ENCODE peak calls at places on chromosomes 7 and 10, in six cellular contexts. Y is Karpas-422; O is mammary epithelial cell; C is keratinocyte; Q is CD8-positive, alpha-beta T cell; W is caudate nucleus. S is an unnamed sample.
A peak's percentile ranks its signal among the peaks of the same experiment; 100 is the strongest.

GRCh38 chr10:125553091-125553490 is 129.9 kb downstream of the TEX36 start:
- DNase-seq in C (no peak), Y (no peak), O (no peak), W (no peak), Q (no peak), S (no peak)

GRCh38 chr7:40793132-40793531 is 658.3 kb downstream of the SUGCT start:
- DNase-seq in C (no peak), O (no peak), Y (no peak), W (no peak), Q (no peak), S (no peak)

GRCh38 chr10:69181433-69181832 is 1.4 kb downstream of the SUPV3L1 start:
- DNase-seq in W (no peak), Q (no peak), O (peak; percentile 21), C (no peak), Y (no peak), S (no peak)

GRCh38 chr7:128042027-128042426 is 10.8 kb upstream of the LRRC4 start:
- DNase-seq in Q (no peak), Y (no peak), O (no peak), C (no peak), W (peak; percentile 62), S (no peak)

GRCh38 chr10:44008270-44008916 is 359.7 kb upstream of the ZNF32 start:
- DNase-seq in Q (no peak), Y (no peak), W (no peak), O (peak; percentile 74), C (peak; percentile 30), S (no peak)

GRCh38 chr10:110088756-110089155 is 81.0 kb downstream of the ADD3 start:
- DNase-seq in Y (no peak), C (no peak), O (no peak), W (no peak), Q (no peak), S (no peak)

GRCh38 chr7:123433665-123434064 is 100.7 kb downstream of the IQUB start:
- DNase-seq in C (no peak), Y (no peak), O (peak; percentile 4), W (no peak), Q (no peak), S (no peak)

GRCh38 chr10:88163572-88163971 is 300.1 kb downstream of the PTEN start:
- DNase-seq in C (no peak), W (no peak), O (no peak), Y (no peak), Q (no peak), S (no peak)

GRCh38 chr10:125103466-125104377 is 56.6 kb downstream of the CTBP2 start:
- DNase-seq in O (no peak), C (no peak), Y (no peak), W (no peak), Q (no peak), S (peak; percentile 48)

GRCh38 chr10:72319416-72320254 is 35.1 kb downstream of the DNAJB12 start:
- DNase-seq in W (no peak), C (peak; percentile 100), O (peak; percentile 99), Q (peak; percentile 88), Y (peak; percentile 97), S (peak; percentile 100)

GRCh38 chr10:129730993-129731325 is 233.1 kb downstream of the EBF3 start:
- DNase-seq in C (no peak), Q (no peak), O (no peak), Y (no peak), W (no peak), S (peak; percentile 23)

GRCh38 chr10:113960617-113961260 is 82.9 kb upstream of the ADRB1 start:
- DNase-seq in W (no peak), Y (no peak), Q (peak; percentile 34), C (no peak), O (peak; percentile 46), S (no peak)

GRCh38 chr7:155356323-155357105 is 58.8 kb downstream of the INSIG1 start:
- DNase-seq in Y (peak; percentile 44), W (no peak), Q (no peak), C (no peak), O (peak; percentile 20), S (peak; percentile 49)

GRCh38 chr7:155358066-155358947 is 60.6 kb downstream of the INSIG1 start:
- DNase-seq in C (no peak), W (no peak), O (no peak), Y (no peak), Q (no peak), S (peak; percentile 75)

GRCh38 chr7:155358948-155359712 is 61.5 kb downstream of the INSIG1 start:
- DNase-seq in Y (no peak), Q (no peak), O (no peak), W (no peak), C (no peak), S (peak; percentile 53)

GRCh38 chr7:155355745-155356144 is 58.1 kb downstream of the INSIG1 start:
- DNase-seq in Q (no peak), C (no peak), Y (no peak), O (no peak), W (no peak), S (peak; percentile 34)

DNA sequence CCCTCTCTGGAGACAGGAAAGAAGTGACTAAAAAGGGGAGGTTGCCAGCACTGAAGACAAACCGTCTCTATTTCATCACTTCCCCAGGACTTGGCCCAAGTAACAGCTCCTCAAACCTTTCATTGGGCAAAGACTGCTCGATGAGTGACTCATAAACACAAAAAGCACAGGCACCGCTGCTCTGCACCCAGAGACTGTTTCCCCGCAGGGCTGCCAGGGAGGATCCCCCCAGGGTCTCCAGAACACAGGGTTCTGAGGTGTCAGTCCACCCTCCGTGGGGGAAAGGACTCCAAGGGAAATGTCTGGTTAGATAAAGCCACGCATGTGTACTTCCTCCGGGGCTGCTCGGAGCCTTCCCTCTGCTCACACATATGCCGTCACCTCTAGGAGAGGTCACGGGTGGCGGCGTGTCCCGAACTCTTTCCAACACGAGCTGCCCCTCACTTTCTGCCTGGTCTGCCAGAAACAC is 59.9 kb downstream of the INSIG1 start:
- DNase-seq in Y (no peak), W (no peak), C (no peak), O (peak; percentile 55), Q (no peak), S (peak; percentile 79)
- H3K27ac ChIP-seq in Y (no peak overlapping the region), W (no peak overlapping the region), C (no peak overlapping the region), O (no peak overlapping the region), Q (no peak overlapping the region), S (no peak overlapping the region)

GRCh38 chr7:105112440-105113418 is 98.7 kb downstream of the KMT2E start:
- DNase-seq in O (no peak), Q (no peak), Y (no peak), W (no peak), C (no peak), S (no peak)
- H3K27ac ChIP-seq in O (no peak overlapping the region), Q (no peak overlapping the region), Y (no peak overlapping the region), W (peak overlapping the region; percentile 80), C (no peak overlapping the region), S (no peak overlapping the region)

DNA sequence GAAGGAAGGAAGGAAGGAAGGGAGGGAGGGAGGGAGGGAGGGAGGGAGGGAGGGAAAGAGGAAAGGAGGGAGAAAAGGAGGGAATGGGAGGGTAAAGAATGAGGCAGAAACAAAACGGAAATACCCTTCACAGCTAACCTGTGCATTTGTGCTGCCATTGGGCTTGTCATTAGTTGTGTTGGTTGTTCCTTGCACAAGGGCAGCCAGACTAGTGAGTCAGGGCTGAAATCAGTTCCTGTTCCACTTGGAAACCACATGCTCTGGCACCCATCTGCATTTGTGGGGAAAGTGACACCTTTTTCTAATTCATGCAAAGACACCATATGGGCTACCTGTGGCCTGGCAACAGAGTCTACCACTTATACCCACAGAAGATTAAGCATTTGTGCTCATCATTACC is 1004.0 kb upstream of the C7orf33 start:
- DNase-seq in Y (no peak), C (no peak), Q (no peak), O (peak; percentile 8), W (no peak), S (no peak)
- H3K27ac ChIP-seq in Y (no peak overlapping the region), C (no peak overlapping the region), Q (no peak overlapping the region), O (no peak overlapping the region), W (no peak overlapping the region), S (no peak overlapping the region)

DNA sequence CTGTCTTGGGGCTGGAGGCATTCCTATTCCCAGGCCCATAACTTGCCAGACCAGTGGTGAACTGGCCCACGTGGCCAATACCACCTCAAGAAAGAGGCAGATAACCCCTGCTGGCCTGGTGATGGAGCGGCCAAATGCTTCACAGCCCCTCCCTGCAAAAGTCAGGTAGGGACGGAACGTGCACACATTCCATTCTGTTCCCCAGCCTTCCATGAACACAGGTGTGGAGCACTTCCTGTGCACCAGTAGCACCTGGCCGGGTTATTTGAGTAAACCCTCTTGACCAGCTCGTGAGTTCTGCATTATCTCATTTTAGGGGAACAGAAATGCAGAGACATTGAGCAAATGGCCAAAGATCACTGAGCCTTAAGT is 134.4 kb downstream of the SH3PXD2A start:
- DNase-seq in Q (no peak), C (no peak), W (no peak), O (no peak), Y (no peak), S (no peak)
- H3K27ac ChIP-seq in Q (no peak overlapping the region), C (peak overlapping the region; percentile 1), W (no peak overlapping the region), O (no peak overlapping the region), Y (no peak overlapping the region), S (no peak overlapping the region)

GRCh38 chr7:130383187-130383980 is 3.1 kb downstream of the CPA1 start:
- DNase-seq in O (no peak), C (no peak), Y (no peak), Q (no peak), W (no peak), S (no peak)
- H3K27ac ChIP-seq in O (no peak overlapping the region), C (no peak overlapping the region), Y (no peak overlapping the region), Q (no peak overlapping the region), W (no peak overlapping the region), S (peak overlapping the region; percentile 81)